ENCODE peak calls at places on chromosome 1, in five cellular contexts. One of them, this sample, is unnamed.

GRCh38 chr1:194196562-194196961 is 1010.1 kb upstream of the B3GALT2 start:
- DNase-seq in Jurkat, Clone E6-1: no peak
- DNase-seq in HS-27A: no peak
- DNase-seq in uterus: no peak
- DNase-seq in T-helper 9 cell: no peak
- DNase-seq in this sample: no peak

GRCh38 chr1:167221804-167222610 is 1.3 kb downstream of the POU2F1 start:
- DNase-seq in Jurkat, Clone E6-1: peak; percentile 70
- DNase-seq in T-helper 9 cell: peak; percentile 52
- DNase-seq in uterus: peak; percentile 53
- DNase-seq in HS-27A: peak; percentile 39
- DNase-seq in this sample: peak; percentile 54

GRCh38 chr1:91755176-91755575 is 130.8 kb downstream of the TGFBR3 start:
- DNase-seq in T-helper 9 cell: no peak
- DNase-seq in Jurkat, Clone E6-1: no peak
- DNase-seq in HS-27A: no peak
- DNase-seq in uterus: peak; percentile 80
- DNase-seq in this sample: peak; percentile 69

GRCh38 chr1:111378806-111379205 is 48.7 kb downstream of the OVGP1 start:
- DNase-seq in T-helper 9 cell: no peak
- DNase-seq in uterus: no peak
- DNase-seq in HS-27A: no peak
- DNase-seq in Jurkat, Clone E6-1: no peak
- DNase-seq in this sample: no peak

GRCh38 chr1:85554630-85555327 is 25.8 kb upstream of the CCN1 start:
- DNase-seq in Jurkat, Clone E6-1: no peak
- DNase-seq in T-helper 9 cell: no peak
- DNase-seq in uterus: no peak
- DNase-seq in HS-27A: no peak
- DNase-seq in this sample: peak; percentile 37

GRCh38 chr1:98005326-98006010 is 84.6 kb upstream of the DPYD start:
- DNase-seq in HS-27A: no peak
- DNase-seq in T-helper 9 cell: no peak
- DNase-seq in Jurkat, Clone E6-1: no peak
- DNase-seq in uterus: no peak
- DNase-seq in this sample: no peak

GRCh38 chr1:25033828-25034451 is 103.9 kb upstream of the RUNX3 start:
- DNase-seq in Jurkat, Clone E6-1: no peak
- DNase-seq in T-helper 9 cell: no peak
- DNase-seq in HS-27A: no peak
- DNase-seq in uterus: no peak
- DNase-seq in this sample: no peak

GRCh38 chr1:158520955-158521665 is 33.1 kb downstream of the OR6Y1 start:
- DNase-seq in HS-27A: no peak
- DNase-seq in T-helper 9 cell: no peak
- DNase-seq in uterus: no peak
- DNase-seq in Jurkat, Clone E6-1: no peak
- DNase-seq in this sample: no peak

GRCh38 chr1:40820251-40820797 is 36.7 kb downstream of the KCNQ4 start:
- DNase-seq in HS-27A: no peak
- DNase-seq in uterus: no peak
- DNase-seq in Jurkat, Clone E6-1: no peak
- DNase-seq in T-helper 9 cell: no peak
- DNase-seq in this sample: no peak

GRCh38 chr1:15346356-15347030 is 63.2 kb upstream of the EFHD2 start:
- DNase-seq in T-helper 9 cell: no peak
- DNase-seq in Jurkat, Clone E6-1: no peak
- DNase-seq in HS-27A: no peak
- DNase-seq in uterus: no peak
- DNase-seq in this sample: no peak

GRCh38 chr1:16405441-16405840 is 31.8 kb downstream of the SPATA21 start:
- DNase-seq in HS-27A: no peak
- DNase-seq in T-helper 9 cell: no peak
- DNase-seq in Jurkat, Clone E6-1: no peak
- DNase-seq in uterus: no peak
- DNase-seq in this sample: no peak

GRCh38 chr1:60149254-60149653 is 75.7 kb upstream of the C1orf87 start:
- DNase-seq in T-helper 9 cell: no peak
- DNase-seq in uterus: no peak
- DNase-seq in Jurkat, Clone E6-1: no peak
- DNase-seq in HS-27A: no peak
- DNase-seq in this sample: no peak

GRCh38 chr1:243942196-243943150 is 92.4 kb upstream of the AKT3 start:
- DNase-seq in T-helper 9 cell: no peak
- DNase-seq in HS-27A: no peak
- DNase-seq in Jurkat, Clone E6-1: no peak
- DNase-seq in uterus: no peak
- DNase-seq in this sample: no peak

GRCh38 chr1:68717330-68717729 is 220.4 kb upstream of the DEPDC1 start:
- DNase-seq in HS-27A: no peak
- DNase-seq in Jurkat, Clone E6-1: no peak
- DNase-seq in uterus: no peak
- DNase-seq in T-helper 9 cell: no peak
- DNase-seq in this sample: no peak

GRCh38 chr1:204003536-204003935 is 69.4 kb upstream of the SOX13 start:
- DNase-seq in HS-27A: no peak
- DNase-seq in T-helper 9 cell: no peak
- DNase-seq in Jurkat, Clone E6-1: no peak
- DNase-seq in uterus: no peak
- DNase-seq in this sample: no peak

GRCh38 chr1:244603498-244603897 is 49.4 kb upstream of the DESI2 start:
- DNase-seq in uterus: no peak
- DNase-seq in T-helper 9 cell: no peak
- DNase-seq in Jurkat, Clone E6-1: peak; percentile 30
- DNase-seq in HS-27A: no peak
- DNase-seq in this sample: peak; percentile 32

GRCh38 chr1:204255225-204255624 is 41.4 kb upstream of the GOLT1A start:
- DNase-seq in HS-27A: no peak
- DNase-seq in Jurkat, Clone E6-1: no peak
- DNase-seq in uterus: no peak
- DNase-seq in T-helper 9 cell: no peak
- DNase-seq in this sample: no peak

GRCh38 chr1:209879539-209879938 is 51.8 kb downstream of the UTP25 start:
- DNase-seq in Jurkat, Clone E6-1: no peak
- DNase-seq in HS-27A: no peak
- DNase-seq in T-helper 9 cell: no peak
- DNase-seq in uterus: no peak
- DNase-seq in this sample: peak; percentile 27

GRCh38 chr1:226223786-226224244 is 351 bp downstream of the MIXL1 start:
- DNase-seq in uterus: no peak
- DNase-seq in T-helper 9 cell: no peak
- DNase-seq in HS-27A: no peak
- DNase-seq in Jurkat, Clone E6-1: no peak
- DNase-seq in this sample: peak; percentile 47

GRCh38 chr1:221439008-221439733 is 302.7 kb downstream of the DUSP10 start:
- DNase-seq in T-helper 9 cell: peak; percentile 16
- DNase-seq in Jurkat, Clone E6-1: no peak
- DNase-seq in uterus: no peak
- DNase-seq in HS-27A: peak; percentile 72
- DNase-seq in this sample: peak; percentile 39

GRCh38 chr1:211236633-211237321 is 22.4 kb upstream of the RCOR3 start:
- DNase-seq in HS-27A: no peak
- DNase-seq in T-helper 9 cell: no peak
- DNase-seq in Jurkat, Clone E6-1: no peak
- DNase-seq in uterus: no peak
- DNase-seq in this sample: peak; percentile 13

GRCh38 chr1:234163267-234163919 is 209.9 kb upstream of the COA6 start:
- DNase-seq in HS-27A: no peak
- DNase-seq in uterus: no peak
- DNase-seq in T-helper 9 cell: no peak
- DNase-seq in Jurkat, Clone E6-1: no peak
- DNase-seq in this sample: no peak

GRCh38 chr1:152182942-152183341 is 23.9 kb upstream of the RPTN start:
- DNase-seq in uterus: no peak
- DNase-seq in T-helper 9 cell: no peak
- DNase-seq in HS-27A: no peak
- DNase-seq in Jurkat, Clone E6-1: no peak
- DNase-seq in this sample: peak; percentile 53